ENCODE peak calls at places on chromosomes 6 and 20, in four cellular contexts. W, G, U and A are unnamed samples.

GRCh38 chr20:18724788-18725476 is 88.7 kb upstream of the SCP2D1 start:
- DNase-seq in U (no peak), W (no peak), G (no peak), A (no peak)

GRCh38 chr6:169800668-169801395 is 49.4 kb downstream of the ERMARD start:
- DNase-seq in W (no peak), U (peak; percentile 47), G (peak; percentile 47), A (peak; percentile 67)

GRCh38 chr20:36575066-36575743 is 1.8 kb downstream of the TGIF2 start:
- DNase-seq in W (no peak), U (peak; percentile 63), G (peak; percentile 58), A (peak; percentile 68)

GRCh38 chr20:33684533-33685327 is 1.5 kb downstream of the E2F1 start:
- DNase-seq in G (no peak), W (no peak), U (peak; percentile 79), A (no peak)

GRCh38 chr6:155269765-155270164 is 6.0 kb downstream of the CLDN20 start:
- DNase-seq in U (no peak), G (no peak), W (no peak), A (no peak)

GRCh38 chr20:25009218-25010145 is 16.9 kb upstream of the APMAP start:
- DNase-seq in G (peak; percentile 59), U (no peak), W (no peak), A (peak; percentile 23)

GRCh38 chr6:79158856-79159516 is 75.5 kb downstream of the HMGN3 start:
- DNase-seq in U (no peak), G (no peak), W (no peak), A (no peak)

GRCh38 chr6:4687656-4687988 is 88.6 kb upstream of the CDYL start:
- DNase-seq in U (no peak), W (no peak), G (no peak), A (no peak)

GRCh38 chr6:30720738-30721197 is 616 bp downstream of the TUBB start:
- DNase-seq in G (peak; percentile 70), U (peak; percentile 88), W (peak; percentile 21), A (peak; percentile 88)

GRCh38 chr6:73942581-73942980 is 246.6 kb downstream of the CD109 start:
- DNase-seq in G (no peak), W (no peak), U (no peak), A (no peak)

GRCh38 chr6:39177130-39177529 is 52.1 kb downstream of the KCNK5 start:
- DNase-seq in G (no peak), W (no peak), U (no peak), A (no peak)

GRCh38 chr20:63969851-63970713 is at the start of gene ZNF512B:
- DNase-seq in G (peak; percentile 74), U (peak; percentile 57), W (no peak), A (peak; percentile 86)

GRCh38 chr20:49729780-49730179 is 16.1 kb upstream of the B4GALT5 start:
- DNase-seq in G (no peak), U (no peak), W (no peak), A (no peak)

GRCh38 chr6:150659046-150659763 is 59.5 kb downstream of the PLEKHG1 start:
- DNase-seq in U (no peak), G (no peak), W (no peak), A (no peak)

GRCh38 chr20:3755269-3755668 is 12.3 kb downstream of the ADISSP start:
- DNase-seq in G (no peak), U (no peak), W (no peak), A (no peak)

GRCh38 chr20:57560554-57561355 is at the start of gene PCK1:
- DNase-seq in U (no peak), G (peak; percentile 71), W (no peak), A (no peak)

GRCh38 chr6:118677193-118677592 is 25.8 kb upstream of the CEP85L start:
- DNase-seq in W (no peak), G (no peak), U (no peak), A (no peak)

GRCh38 chr6:105994522-105995402 is 91.4 kb upstream of the PRDM1 start:
- DNase-seq in G (no peak), U (peak; percentile 91), W (no peak), A (peak; percentile 83)

GRCh38 chr20:48779435-48779834 is 48.4 kb downstream of the PREX1 start:
- DNase-seq in U (no peak), W (no peak), G (no peak), A (no peak)

GRCh38 chr20:5073154-5074049 is 46.4 kb downstream of the PCNA start:
- DNase-seq in G (peak; percentile 85), U (no peak), W (no peak), A (peak; percentile 92)

GRCh38 chr6:42400031-42400760 is 51.5 kb downstream of the TRERF1 start:
- DNase-seq in U (no peak), W (no peak), G (no peak), A (no peak)

GRCh38 chr6:113129991-113130390 is 727.2 kb upstream of the MARCKS start:
- DNase-seq in W (no peak), G (no peak), U (no peak), A (no peak)

GRCh38 chr6:17932362-17932852 is 55.0 kb downstream of the KIF13A start:
- DNase-seq in U (no peak), G (peak; percentile 15), W (no peak), A (no peak)

GRCh38 chr20:4550740-4551139 is 171.0 kb upstream of the PRND start:
- DNase-seq in G (no peak), U (no peak), W (no peak), A (no peak)

GRCh38 chr20:47815866-47816265 is 30.6 kb upstream of the SULF2 start:
- DNase-seq in U (no peak), G (no peak), W (no peak), A (peak; percentile 41)

GRCh38 chr6:157240960-157241311 is 82.4 kb downstream of the TMEM242 start:
- DNase-seq in U (no peak), G (no peak), W (no peak), A (no peak)

GRCh38 chr6:118307581-118307980 is 240.5 kb upstream of the PLN start:
- DNase-seq in W (no peak), G (no peak), U (no peak), A (no peak)

GRCh38 chr6:32401564-32401963 is 5.4 kb downstream of the BTNL2 start:
- DNase-seq in W (no peak), G (no peak), U (no peak), A (no peak)

GRCh38 chr6:39830444-39830843 is 38.3 kb downstream of the DAAM2 start:
- DNase-seq in W (no peak), U (no peak), G (no peak), A (no peak)

GRCh38 chr20:53786445-53787267 is 193.0 kb upstream of the ZNF217 start:
- DNase-seq in W (no peak), U (no peak), G (no peak), A (no peak)